ENCODE peak calls at places on chromosomes 3 and 15, in seven cellular contexts. V, U, Z, J, M, I and S are unnamed samples.

GRCh38 chr15:56866798-56867197 is 51.6 kb upstream of the TCF12 start:
- DNase-seq in Z (peak), V (peak), J (no peak), I (no peak), M (no peak), U (no peak), S (no peak)

GRCh38 chr15:98226578-98226977 is 266.1 kb downstream of the ARRDC4 start:
- DNase-seq in U (no peak), Z (no peak), J (no peak), I (no peak), V (no peak), M (no peak), S (no peak)

GRCh38 chr15:77295446-77295845 is 124.5 kb downstream of the PEAK1 start:
- DNase-seq in U (no peak), V (no peak), J (no peak), M (no peak), I (no peak), Z (peak), S (no peak)

GRCh38 chr15:39491917-39492490 is 88.9 kb upstream of the THBS1 start:
- DNase-seq in V (no peak), J (no peak), U (no peak), M (no peak), I (no peak), Z (no peak), S (no peak)

GRCh38 chr3:108623504-108623903 is 34.0 kb downstream of the DZIP3 start:
- DNase-seq in I (no peak), U (no peak), Z (peak), M (no peak), V (peak), J (no peak), S (no peak)

GRCh38 chr3:141228385-141228784 is 3.2 kb upstream of the PXYLP1 start:
- DNase-seq in Z (no peak), I (no peak), U (no peak), V (no peak), M (no peak), J (no peak), S (no peak)

GRCh38 chr3:119350114-119350513 is 55.9 kb downstream of the ARHGAP31 start:
- DNase-seq in J (no peak), I (peak), M (peak), Z (no peak), U (no peak), V (no peak), S (peak)

GRCh38 chr3:64473476-64473875 is 214.3 kb downstream of the ADAMTS9 start:
- DNase-seq in U (no peak), M (no peak), I (no peak), J (no peak), Z (no peak), V (no peak), S (no peak)

GRCh38 chr3:39937315-39937714 is 127.9 kb downstream of the MYRIP start:
- DNase-seq in U (no peak), Z (no peak), M (no peak), J (no peak), V (no peak), I (no peak), S (no peak)

GRCh38 chr3:113261996-113262665 is 50.8 kb downstream of the BOC start:
- DNase-seq in V (no peak), U (no peak), J (no peak), M (no peak), I (no peak), Z (no peak), S (no peak)

GRCh38 chr15:75776075-75776443 is 63.4 kb upstream of the CSPG4 start:
- DNase-seq in M (peak), Z (peak), I (no peak), J (no peak), V (peak), U (no peak), S (peak)

GRCh38 chr3:184629555-184630160 is 68.1 kb downstream of the EPHB3 start:
- DNase-seq in M (peak), U (no peak), V (no peak), J (no peak), I (peak), Z (no peak), S (peak)

GRCh38 chr15:36931434-36931833 is 168.9 kb downstream of the MEIS2 start:
- DNase-seq in J (no peak), V (no peak), I (no peak), Z (no peak), M (no peak), U (no peak), S (no peak)

GRCh38 chr15:27743638-27744037 is 355.5 kb downstream of the OCA2 start:
- DNase-seq in I (no peak), J (no peak), M (no peak), V (no peak), Z (no peak), U (no peak), S (no peak)

GRCh38 chr3:157127268-157127667 is 32.7 kb downstream of the CCNL1 start:
- DNase-seq in Z (peak), M (no peak), I (no peak), U (no peak), V (no peak), J (no peak), S (peak)

GRCh38 chr3:121658716-121659435 is 1.8 kb downstream of the HCLS1 start:
- DNase-seq in I (no peak), J (no peak), V (no peak), Z (no peak), M (no peak), U (no peak), S (no peak)

GRCh38 chr3:128100126-128100525 is 23.5 kb downstream of the RUVBL1 start:
- DNase-seq in I (no peak), M (peak), U (no peak), V (no peak), Z (no peak), J (no peak), S (no peak)

GRCh38 chr15:81877533-81878227 is 168.1 kb downstream of the MEX3B start:
- DNase-seq in U (no peak), J (peak), Z (no peak), V (peak), M (peak), I (no peak), S (peak)

GRCh38 chr3:186517218-186517617 is 27.0 kb downstream of the CRYGS start:
- DNase-seq in U (no peak), I (no peak), Z (no peak), J (no peak), M (no peak), V (no peak), S (no peak)

GRCh38 chr3:189961525-189962161 is 159.1 kb downstream of the P3H2 start:
- DNase-seq in V (peak), J (peak), Z (peak), M (peak), U (peak), I (peak), S (peak)

GRCh38 chr3:13557926-13558325 is 9.0 kb downstream of the FBLN2 start:
- DNase-seq in Z (no peak), U (no peak), J (no peak), I (no peak), M (no peak), V (no peak), S (no peak)

GRCh38 chr3:128424508-128425069 is 42.1 kb downstream of the DNAJB8 start:
- DNase-seq in U (no peak), V (peak), Z (peak), I (no peak), M (no peak), J (peak), S (no peak)

GRCh38 chr15:55279746-55280351 is 9.8 kb downstream of the RAB27A start:
- DNase-seq in J (no peak), Z (peak), V (peak), M (no peak), I (no peak), U (peak), S (no peak)

GRCh38 chr3:52218454-52218853 is 7.0 kb downstream of the TLR9 start:
- DNase-seq in M (no peak), J (no peak), V (no peak), Z (no peak), U (no peak), I (no peak), S (no peak)

GRCh38 chr15:89361451-89362202 is 27.0 kb upstream of the POLG start:
- DNase-seq in M (peak), Z (peak), U (peak), V (peak), J (peak), I (peak), S (peak)

GRCh38 chr15:36571301-36571700 is 8.1 kb upstream of the CDIN1 start:
- DNase-seq in U (no peak), M (no peak), Z (peak), I (no peak), J (no peak), V (peak), S (no peak)

GRCh38 chr3:45051685-45052084 is 25.6 kb downstream of the CLEC3B start:
- DNase-seq in U (no peak), V (no peak), I (no peak), Z (no peak), M (no peak), J (no peak), S (no peak)

GRCh38 chr3:17810759-17811158 is 68.3 kb upstream of the TBC1D5 start:
- DNase-seq in Z (peak), M (no peak), U (no peak), V (peak), I (no peak), J (no peak), S (peak)

GRCh38 chr3:45868213-45868612 is 18.1 kb upstream of the CCR9 start:
- DNase-seq in U (no peak), M (no peak), V (no peak), Z (no peak), J (no peak), I (no peak), S (no peak)

GRCh38 chr3:94734201-94734600 is 671.3 kb downstream of the NSUN3 start:
- DNase-seq in V (no peak), J (no peak), U (no peak), M (peak), Z (no peak), I (no peak), S (no peak)

GRCh38 chr15:59339252-59339672 is 33.4 kb downstream of the MYO1E start:
- DNase-seq in U (no peak), I (no peak), V (peak), J (no peak), Z (no peak), M (no peak), S (no peak)

GRCh38 chr3:196268270-196269163 is 19.0 kb downstream of the PCYT1A start:
- DNase-seq in I (peak), M (no peak), Z (peak), U (no peak), V (peak), J (no peak), S (peak)

GRCh38 chr15:82952156-82953081 is at the start of gene HOMER2:
- DNase-seq in J (peak), Z (no peak), M (peak), I (peak), U (no peak), V (peak), S (peak)